ENCODE peak calls at places on chromosomes 7 and 10, in ten cellular contexts. V, X, Y, E, B, F, R, G, A and T are unnamed samples.

GRCh38 chr10:78912361-78913218 is 156.2 kb upstream of the ZMIZ1 start:
- DNase-seq in G (no peak), E (no peak), Y (no peak), A (no peak), V (no peak), B (no peak), F (no peak), X (no peak), R (no peak), T (no peak)

GRCh38 chr7:103711413-103711812 is 265.4 kb upstream of the SLC26A5 start:
- DNase-seq in R (no peak), B (no peak), G (no peak), F (no peak), A (no peak), E (no peak), X (no peak), Y (peak), V (no peak), T (no peak)

GRCh38 chr7:41148521-41148951 is 554.4 kb downstream of the INHBA start:
- DNase-seq in B (no peak), V (no peak), A (no peak), R (no peak), Y (peak), X (no peak), G (no peak), E (no peak), F (peak), T (no peak)

GRCh38 chr7:127040042-127040441 is 212.7 kb downstream of the GRM8 start:
- DNase-seq in G (no peak), R (no peak), V (no peak), B (no peak), A (no peak), E (no peak), Y (no peak), F (no peak), X (no peak), T (no peak)

GRCh38 chr7:47266131-47266706 is 315.7 kb downstream of the TNS3 start:
- DNase-seq in Y (peak), B (peak), A (peak), E (peak), F (no peak), R (peak), V (peak), G (peak), X (peak), T (peak)

GRCh38 chr10:131792809-131793208 is 108.0 kb upstream of the PPP2R2D start:
- DNase-seq in V (no peak), E (no peak), X (no peak), R (no peak), A (no peak), B (no peak), Y (no peak), G (no peak), F (no peak), T (no peak)

GRCh38 chr10:77970869-77971803 is 44.6 kb upstream of the DLG5 start:
- DNase-seq in E (no peak), F (peak), R (peak), V (peak), Y (peak), X (no peak), G (no peak), B (no peak), A (no peak), T (peak)

GRCh38 chr10:22433875-22434274 is 88.6 kb downstream of the SPAG6 start:
- DNase-seq in X (no peak), V (no peak), E (no peak), R (no peak), F (peak), A (no peak), G (no peak), B (no peak), Y (peak), T (peak)

GRCh38 chr7:156768698-156769472 is 124.1 kb downstream of the LMBR1 start:
- DNase-seq in E (no peak), R (peak), B (no peak), F (no peak), G (no peak), A (no peak), V (no peak), X (no peak), Y (no peak), T (no peak)

GRCh38 chr10:132665946-132666732 is 119.8 kb downstream of the NKX6-2 start:
- DNase-seq in X (no peak), G (no peak), Y (peak), B (no peak), V (no peak), E (no peak), R (peak), A (no peak), F (peak), T (peak)

GRCh38 chr7:40542982-40543741 is 408.4 kb downstream of the SUGCT start:
- DNase-seq in F (peak), A (no peak), R (no peak), V (no peak), E (no peak), G (no peak), Y (no peak), B (no peak), X (no peak), T (no peak)

GRCh38 chr10:101310528-101311439 is 43.2 kb upstream of the BTRC start:
- DNase-seq in R (no peak), Y (peak), V (peak), X (no peak), B (no peak), A (no peak), E (no peak), G (peak), F (no peak), T (no peak)

GRCh38 chr10:22335204-22335956 is 9.9 kb upstream of the SPAG6 start:
- DNase-seq in F (no peak), A (peak), E (no peak), V (peak), X (no peak), Y (peak), B (peak), R (no peak), G (no peak), T (no peak)

GRCh38 chr7:16739863-16740622 is 13.5 kb upstream of the TSPAN13 start:
- DNase-seq in A (no peak), B (no peak), X (no peak), G (no peak), Y (peak), V (peak), F (peak), R (no peak), E (no peak), T (peak)

GRCh38 chr7:149334930-149335329 is 72.9 kb downstream of the ZNF783 start:
- DNase-seq in X (no peak), F (no peak), Y (peak), B (no peak), E (no peak), R (no peak), G (no peak), V (no peak), A (no peak), T (no peak)

GRCh38 chr10:91569522-91569921 is 63.3 kb downstream of the PPP1R3C start:
- DNase-seq in V (no peak), R (no peak), Y (no peak), G (no peak), F (no peak), X (no peak), A (no peak), E (no peak), B (no peak), T (no peak)

GRCh38 chr7:91276909-91277308 is 12.7 kb downstream of the FZD1 start:
- DNase-seq in Y (no peak), B (no peak), F (no peak), A (no peak), V (no peak), X (no peak), G (no peak), R (no peak), E (no peak), T (no peak)

GRCh38 chr10:7789390-7789789 is 1.4 kb downstream of the ATP5F1C start:
- DNase-seq in E (no peak), B (no peak), A (no peak), Y (peak), F (no peak), V (no peak), G (no peak), R (no peak), X (peak), T (no peak)

GRCh38 chr7:6139189-6139996 is 108.2 kb downstream of the ANKRD61 start:
- DNase-seq in E (no peak), V (no peak), R (peak), G (no peak), Y (no peak), F (no peak), X (no peak), B (no peak), A (no peak), T (no peak)

GRCh38 chr7:132433286-132433685 is 143.0 kb downstream of the PLXNA4 start:
- DNase-seq in R (no peak), X (no peak), G (no peak), E (no peak), A (no peak), Y (no peak), V (no peak), F (no peak), B (no peak), T (no peak)

GRCh38 chr7:143892527-143893300 is 9.3 kb downstream of the TCAF1 start:
- DNase-seq in B (no peak), F (no peak), A (no peak), X (no peak), G (no peak), V (no peak), Y (peak), E (no peak), R (peak), T (no peak)

GRCh38 chr10:72846225-72846624 is 47.3 kb upstream of the OIT3 start:
- DNase-seq in A (no peak), F (peak), V (no peak), Y (peak), X (no peak), R (no peak), G (no peak), E (no peak), B (no peak), T (no peak)

GRCh38 chr7:158782638-158783490 is 46.4 kb downstream of the ESYT2 start:
- DNase-seq in A (no peak), B (no peak), Y (peak), X (no peak), F (no peak), R (no peak), E (no peak), V (peak), G (no peak), T (peak)

GRCh38 chr10:43264324-43264986 is 2.4 kb downstream of the RASGEF1A start:
- DNase-seq in E (no peak), B (peak), V (no peak), Y (no peak), R (no peak), G (no peak), X (peak), A (no peak), F (no peak), T (no peak)

GRCh38 chr7:155458317-155459132 is 596 bp downstream of the EN2 start:
- DNase-seq in Y (no peak), X (peak), F (no peak), A (no peak), E (no peak), B (no peak), G (no peak), R (no peak), V (no peak), T (no peak)

GRCh38 chr7:28329616-28330373 is 82.5 kb upstream of the CREB5 start:
- DNase-seq in Y (peak), E (no peak), R (no peak), B (no peak), A (peak), X (no peak), F (peak), G (no peak), V (no peak), T (no peak)

GRCh38 chr10:83654689-83655088 is 484.6 kb upstream of the GHITM start:
- DNase-seq in V (no peak), F (no peak), E (no peak), G (no peak), R (no peak), Y (no peak), A (no peak), B (no peak), X (no peak), T (no peak)

GRCh38 chr10:22619111-22619510 is 95.3 kb downstream of the PIP4K2A start:
- DNase-seq in V (no peak), Y (no peak), F (no peak), X (no peak), G (no peak), B (no peak), E (no peak), R (no peak), A (no peak), T (no peak)

GRCh38 chr7:45133877-45134276 is 22.4 kb upstream of the TBRG4 start:
- DNase-seq in R (no peak), F (no peak), E (no peak), B (no peak), G (no peak), Y (no peak), X (no peak), V (no peak), A (no peak), T (no peak)

GRCh38 chr10:7205656-7206055 is 205.2 kb downstream of the SFMBT2 start:
- DNase-seq in V (no peak), B (no peak), F (no peak), E (no peak), G (no peak), X (no peak), Y (no peak), A (no peak), R (no peak), T (no peak)

GRCh38 chr7:123041085-123041484 is 45.6 kb upstream of the TAS2R16 start:
- DNase-seq in B (no peak), G (no peak), A (no peak), X (no peak), F (no peak), E (no peak), Y (no peak), V (no peak), R (no peak), T (peak)

GRCh38 chr10:3761111-3761686 is 23.8 kb downstream of the KLF6 start:
- DNase-seq in Y (peak), F (no peak), B (peak), A (peak), V (no peak), E (no peak), R (no peak), X (no peak), G (no peak), T (no peak)

GRCh38 chr7:116512524-116513188 is 12.2 kb upstream of the CAV1 start:
- DNase-seq in V (no peak), R (no peak), E (no peak), F (no peak), G (no peak), B (no peak), A (no peak), Y (peak), X (no peak), T (no peak)

GRCh38 chr7:6168469-6168868 is 104.0 kb downstream of the CYTH3 start:
- DNase-seq in F (no peak), Y (no peak), V (no peak), G (peak), A (no peak), B (no peak), X (no peak), E (no peak), R (no peak), T (no peak)

GRCh38 chr7:77330169-77330882 is 85.8 kb downstream of the GSAP start:
- DNase-seq in X (no peak), V (no peak), E (no peak), Y (peak), F (no peak), R (peak), B (peak), A (peak), G (no peak), T (no peak)

GRCh38 chr10:124286621-124287020 is 132.1 kb downstream of the OAT start:
- DNase-seq in G (no peak), B (no peak), A (no peak), Y (no peak), E (no peak), V (no peak), X (no peak), R (no peak), F (no peak), T (no peak)

GRCh38 chr10:14954001-14954770 is at the start of gene DCLRE1C:
- DNase-seq in G (peak), F (peak), A (peak), Y (peak), B (peak), V (peak), E (peak), X (peak), R (peak), T (peak)

GRCh38 chr7:33933611-33934281 is 28.4 kb downstream of the BMPER start:
- DNase-seq in X (no peak), F (peak), E (no peak), Y (peak), R (no peak), B (no peak), V (no peak), A (no peak), G (no peak), T (no peak)

GRCh38 chr7:75715864-75716263 is 22.9 kb downstream of the HIP1 start:
- DNase-seq in Y (no peak), B (no peak), G (no peak), V (no peak), A (no peak), X (no peak), E (no peak), R (no peak), F (no peak), T (no peak)

GRCh38 chr10:130301026-130301892 is 165.1 kb downstream of the GLRX3 start:
- DNase-seq in F (no peak), Y (no peak), V (no peak), A (peak), G (no peak), E (no peak), X (peak), R (no peak), B (no peak), T (peak)